ENCODE peak calls at places on chromosomes 16 and 17, in five cellular contexts. L is coronary artery; S is mammary epithelial cell; W is CD8-positive, alpha-beta T cell; R is GM12878. Q is an unnamed sample.

GRCh38 chr16:2295056-2295798 is 27.3 kb upstream of the RNPS1 start:
- DNase-seq in L (no peak), S (no peak), W (no peak), R (peak; percentile 55), Q (no peak)

GRCh38 chr17:60971515-60972369 is 294.1 kb downstream of the BCAS3 start:
- DNase-seq in L (no peak), S (peak; percentile 28), W (no peak), R (peak; percentile 4), Q (peak; percentile 48)

GRCh38 chr16:3837851-3838564 is 42.5 kb downstream of the CREBBP start:
- DNase-seq in L (no peak), S (no peak), W (no peak), R (no peak), Q (no peak)

GRCh38 chr17:58447039-58447975 is 30.0 kb upstream of the RNF43 start:
- DNase-seq in L (no peak), S (peak; percentile 68), W (peak; percentile 20), R (peak; percentile 53), Q (peak; percentile 83)

GRCh38 chr16:88385831-88386815 is 3.4 kb downstream of the ZNF469 start:
- DNase-seq in L (no peak), S (no peak), W (no peak), R (no peak), Q (no peak)

GRCh38 chr16:67055712-67056487 is 27.0 kb downstream of the CBFB start:
- DNase-seq in L (no peak), S (peak; percentile 97), W (no peak), R (no peak), Q (peak; percentile 94)

GRCh38 chr16:48335961-48336360 is 49.3 kb downstream of the SIAH1 start:
- DNase-seq in L (no peak), S (no peak), W (no peak), R (no peak), Q (peak; percentile 73)

GRCh38 chr16:5604770-5605169 is 507.2 kb upstream of the EEF2KMT start:
- DNase-seq in L (no peak), S (no peak), W (no peak), R (no peak), Q (no peak)

GRCh38 chr16:15988268-15989013 is 39.0 kb downstream of the ABCC1 start:
- DNase-seq in L (no peak), S (no peak), W (no peak), R (no peak), Q (no peak)

GRCh38 chr16:21663889-21664647 is at the start of gene OTOA:
- DNase-seq in L (no peak), S (no peak), W (no peak), R (no peak), Q (no peak)

GRCh38 chr17:77544347-77544746 is 403.6 kb downstream of the SEC14L1 start:
- DNase-seq in L (no peak), S (no peak), W (no peak), R (no peak), Q (no peak)

GRCh38 chr17:27816946-27817345 is 16.6 kb upstream of the NOS2 start:
- DNase-seq in L (no peak), S (no peak), W (no peak), R (no peak), Q (no peak)

GRCh38 chr17:64020068-64020766 is at the start of gene ICAM2:
- DNase-seq in L (peak; percentile 74), S (no peak), W (peak; percentile 83), R (peak; percentile 90), Q (no peak)

GRCh38 chr17:82932146-82933005 is 92.6 kb upstream of the ZNF750 start:
- DNase-seq in L (peak; percentile 35), S (no peak), W (no peak), R (no peak), Q (peak; percentile 44)

GRCh38 chr16:89115216-89115949 is 21.7 kb downstream of the ACSF3 start:
- DNase-seq in L (no peak), S (peak; percentile 61), W (peak; percentile 80), R (peak; percentile 67), Q (no peak)

GRCh38 chr17:33966410-33967063 is 288.5 kb upstream of the CCL2 start:
- DNase-seq in L (no peak), S (no peak), W (no peak), R (no peak), Q (no peak)

GRCh38 chr17:17493986-17494466 is 2.2 kb downstream of the RASD1 start:
- DNase-seq in L (no peak), S (no peak), W (no peak), R (no peak), Q (no peak)

GRCh38 chr17:14579716-14580115 is 278.8 kb downstream of the HS3ST3B1 start:
- DNase-seq in L (no peak), S (no peak), W (no peak), R (no peak), Q (no peak)

GRCh38 chr16:28904828-28905227 is 20.2 kb downstream of the RABEP2 start:
- DNase-seq in L (no peak), S (no peak), W (no peak), R (no peak), Q (no peak)

GRCh38 chr17:53227514-53227913 is 595.2 kb upstream of the KIF2B start:
- DNase-seq in L (no peak), S (no peak), W (no peak), R (no peak), Q (no peak)

GRCh38 chr17:37821025-37821713 is 76.3 kb upstream of the HNF1B start:
- DNase-seq in L (no peak), S (peak; percentile 77), W (no peak), R (no peak), Q (no peak)

GRCh38 chr17:62754696-62755095 is 53.4 kb downstream of the MARCHF10 start:
- DNase-seq in L (no peak), S (no peak), W (no peak), R (no peak), Q (peak; percentile 80)

GRCh38 chr17:4474093-4474492 is 24.6 kb upstream of the SPNS2 start:
- DNase-seq in L (no peak), S (no peak), W (no peak), R (no peak), Q (no peak)

GRCh38 chr16:88999457-89000206 is 22.6 kb upstream of the CBFA2T3 start:
- DNase-seq in L (no peak), S (peak; percentile 25), W (no peak), R (no peak), Q (no peak)

GRCh38 chr16:56349711-56350161 is 75.6 kb downstream of the AMFR start:
- DNase-seq in L (no peak), S (no peak), W (no peak), R (no peak), Q (no peak)

GRCh38 chr17:55069983-55070529 is 101.5 kb downstream of the STXBP4 start:
- DNase-seq in L (no peak), S (no peak), W (no peak), R (no peak), Q (no peak)

GRCh38 chr17:28282596-28282995 is 36.4 kb upstream of the TMEM97 start:
- DNase-seq in L (no peak), S (peak; percentile 91), W (no peak), R (no peak), Q (peak; percentile 93)

GRCh38 chr17:78479369-78479768 is 97.8 kb downstream of the DNAH17 start:
- DNase-seq in L (no peak), S (no peak), W (no peak), R (no peak), Q (no peak)

GRCh38 chr17:61414141-61414935 is 14.7 kb downstream of the TBX2 start:
- DNase-seq in L (no peak), S (no peak), W (no peak), R (no peak), Q (no peak)

GRCh38 chr16:50580180-50580771 is 32.1 kb downstream of the NKD1 start:
- DNase-seq in L (no peak), S (no peak), W (no peak), R (no peak), Q (no peak)

GRCh38 chr17:32854834-32855389 is 22.0 kb downstream of the MYO1D start:
- DNase-seq in L (no peak), S (no peak), W (no peak), R (no peak), Q (no peak)

GRCh38 chr16:4433914-4434787 is 8.5 kb downstream of the DNAJA3 start:
- DNase-seq in L (no peak), S (no peak), W (no peak), R (no peak), Q (no peak)

GRCh38 chr16:85084841-85085535 is 27.3 kb downstream of the CIBAR2 start:
- DNase-seq in L (no peak), S (no peak), W (no peak), R (no peak), Q (no peak)

GRCh38 chr16:85086347-85087291 is 25.7 kb downstream of the CIBAR2 start:
- DNase-seq in L (no peak), S (peak; percentile 62), W (peak; percentile 67), R (no peak), Q (peak; percentile 62)

GRCh38 chr16:85083051-85083639 is 29.1 kb downstream of the CIBAR2 start:
- DNase-seq in L (no peak), S (no peak), W (no peak), R (no peak), Q (no peak)

GRCh38 chr16:85087899-85088569 is 24.2 kb downstream of the CIBAR2 start:
- DNase-seq in L (no peak), S (no peak), W (no peak), R (no peak), Q (no peak)

GRCh38 chr16:85085721-85086120 is 26.6 kb downstream of the CIBAR2 start:
- DNase-seq in L (no peak), S (no peak), W (no peak), R (no peak), Q (no peak)
- H3K4me3 ChIP-seq in L (no peak overlapping the region), S (no peak overlapping the region), W (no peak overlapping the region), R (no peak overlapping the region), Q (no peak overlapping the region)

GRCh38 chr17:39623356-39623950 is 3.3 kb upstream of the PPP1R1B start:
- DNase-seq in L (peak; percentile 85), S (peak; percentile 45), W (peak; percentile 78), R (no peak), Q (peak; percentile 55)
- TF ChIP-seq CTCF in L (peak; percentile 78), S (peak; percentile 82), W (peak; percentile 95), R (peak; percentile 92), Q (peak; percentile 90)

GRCh38 chr16:11670171-11671131 is 2.2 kb downstream of the SNN start:
- DNase-seq in L (no peak), S (no peak), W (no peak), R (peak; percentile 46), Q (no peak)
- H3K4me3 ChIP-seq in L (peak overlapping the region; percentile 91), S (no peak overlapping the region), W (peak overlapping the region; percentile 56), R (peak overlapping the region; percentile 59), Q (no peak overlapping the region)

GRCh38 chr16:30829130-30830071 is 42.4 kb upstream of the ZNF629 start:
- DNase-seq in L (no peak), S (no peak), W (no peak), R (no peak), Q (peak; percentile 50)
- TF ChIP-seq CTCF in L (no peak), S (no peak), W (no peak), R (no peak), Q (no peak)

Q was measured in AG10803.